ENCODE peak calls at places on chromosomes 4 and X, in six cellular contexts. One of them, this sample, is unnamed.

GRCh38 chr4:34181311-34181808 is 2063.0 kb downstream of the ARAP2 start:
- DNase-seq in H1: no peak
- DNase-seq in K562: no peak
- DNase-seq in HepG2: no peak
- DNase-seq in endothelial cell of umbilical vein: peak
- DNase-seq in WTC11: no peak
- DNase-seq in this sample: peak

GRCh38 chr4:79964715-79965345 is 108.2 kb downstream of the ANTXR2 start:
- DNase-seq in H1: peak
- DNase-seq in HepG2: no peak
- DNase-seq in K562: no peak
- DNase-seq in endothelial cell of umbilical vein: no peak
- DNase-seq in WTC11: peak
- DNase-seq in this sample: no peak

GRCh38 chrX:114675365-114675764 is 91.5 kb downstream of the HTR2C start:
- DNase-seq in K562: no peak
- DNase-seq in endothelial cell of umbilical vein: no peak
- DNase-seq in HepG2: no peak
- DNase-seq in WTC11: no peak
- DNase-seq in H1: no peak
- DNase-seq in this sample: no peak

GRCh38 chrX:42615161-42615563 is 162.8 kb downstream of the PPP1R2C start:
- DNase-seq in H1: peak
- DNase-seq in WTC11: peak
- DNase-seq in endothelial cell of umbilical vein: no peak
- DNase-seq in HepG2: no peak
- DNase-seq in K562: no peak
- DNase-seq in this sample: peak

GRCh38 chr4:165129924-165130323 is 17.3 kb upstream of the TMEM192 start:
- DNase-seq in H1: no peak
- DNase-seq in endothelial cell of umbilical vein: no peak
- DNase-seq in HepG2: no peak
- DNase-seq in WTC11: no peak
- DNase-seq in K562: no peak
- DNase-seq in this sample: no peak

GRCh38 chr4:151012836-151013235 is 2.2 kb downstream of the LRBA start:
- DNase-seq in H1: no peak
- DNase-seq in K562: no peak
- DNase-seq in WTC11: no peak
- DNase-seq in HepG2: no peak
- DNase-seq in endothelial cell of umbilical vein: no peak
- DNase-seq in this sample: no peak

GRCh38 chr4:94583938-94584641 is 132.3 kb downstream of the PDLIM5 start:
- DNase-seq in HepG2: no peak
- DNase-seq in WTC11: no peak
- DNase-seq in K562: no peak
- DNase-seq in endothelial cell of umbilical vein: no peak
- DNase-seq in H1: no peak
- DNase-seq in this sample: no peak

GRCh38 chr4:169615467-169616106 is 3.2 kb upstream of the NEK1 start:
- DNase-seq in H1: no peak
- DNase-seq in endothelial cell of umbilical vein: no peak
- DNase-seq in HepG2: no peak
- DNase-seq in K562: peak
- DNase-seq in WTC11: no peak
- DNase-seq in this sample: no peak

GRCh38 chrX:11886745-11887144 is 128.7 kb downstream of the MSL3 start:
- DNase-seq in WTC11: no peak
- DNase-seq in HepG2: no peak
- DNase-seq in K562: no peak
- DNase-seq in endothelial cell of umbilical vein: peak
- DNase-seq in H1: no peak
- DNase-seq in this sample: peak

GRCh38 chrX:6826856-6827255 is 291.9 kb upstream of the VCX3A start:
- DNase-seq in HepG2: no peak
- DNase-seq in endothelial cell of umbilical vein: no peak
- DNase-seq in H1: no peak
- DNase-seq in WTC11: no peak
- DNase-seq in K562: no peak
- DNase-seq in this sample: no peak

GRCh38 chr4:66681962-66682361 is 863.3 kb downstream of the CENPC start:
- DNase-seq in K562: no peak
- DNase-seq in WTC11: no peak
- DNase-seq in HepG2: no peak
- DNase-seq in H1: no peak
- DNase-seq in endothelial cell of umbilical vein: no peak
- DNase-seq in this sample: no peak

GRCh38 chrX:20347486-20347885 is 80.8 kb upstream of the RPS6KA3 start:
- DNase-seq in K562: no peak
- DNase-seq in HepG2: no peak
- DNase-seq in endothelial cell of umbilical vein: no peak
- DNase-seq in WTC11: no peak
- DNase-seq in H1: no peak
- DNase-seq in this sample: no peak

GRCh38 chr4:5399790-5400421 is 308.5 kb downstream of the EVC2 start:
- DNase-seq in K562: peak
- DNase-seq in WTC11: peak
- DNase-seq in HepG2: peak
- DNase-seq in H1: peak
- DNase-seq in endothelial cell of umbilical vein: peak
- DNase-seq in this sample: peak

GRCh38 chrX:132741706-132742105 is 216.7 kb downstream of the HS6ST2 start:
- DNase-seq in HepG2: no peak
- DNase-seq in H1: no peak
- DNase-seq in WTC11: no peak
- DNase-seq in endothelial cell of umbilical vein: no peak
- DNase-seq in K562: no peak
- DNase-seq in this sample: no peak

GRCh38 chr4:55116450-55116849 is 8.9 kb downstream of the KDR start:
- DNase-seq in HepG2: no peak
- DNase-seq in endothelial cell of umbilical vein: peak
- DNase-seq in K562: no peak
- DNase-seq in WTC11: no peak
- DNase-seq in H1: no peak
- DNase-seq in this sample: no peak

GRCh38 chrX:7720519-7720918 is 122.5 kb upstream of the VCX start:
- DNase-seq in K562: no peak
- DNase-seq in WTC11: no peak
- DNase-seq in H1: no peak
- DNase-seq in endothelial cell of umbilical vein: no peak
- DNase-seq in HepG2: no peak
- DNase-seq in this sample: no peak

GRCh38 chr4:152535236-152535902 is 523 bp downstream of the FBXW7 start:
- DNase-seq in endothelial cell of umbilical vein: no peak
- DNase-seq in H1: peak
- DNase-seq in WTC11: peak
- DNase-seq in HepG2: no peak
- DNase-seq in K562: peak
- DNase-seq in this sample: no peak

GRCh38 chr4:139530833-139531427 is 25.1 kb downstream of the SETD7 start:
- DNase-seq in K562: peak
- DNase-seq in WTC11: peak
- DNase-seq in endothelial cell of umbilical vein: peak
- DNase-seq in HepG2: peak
- DNase-seq in H1: peak
- DNase-seq in this sample: peak

GRCh38 chrX:83916525-83916924 is 55.6 kb downstream of the CYLC1 start:
- DNase-seq in H1: no peak
- DNase-seq in endothelial cell of umbilical vein: no peak
- DNase-seq in WTC11: peak
- DNase-seq in HepG2: no peak
- DNase-seq in K562: peak
- DNase-seq in this sample: peak

GRCh38 chrX:85243761-85244410 is at the start of the genes SATL1 and ZNF711:
- DNase-seq in WTC11: peak
- DNase-seq in H1: peak
- DNase-seq in endothelial cell of umbilical vein: peak
- DNase-seq in K562: peak
- DNase-seq in HepG2: peak
- DNase-seq in this sample: peak

GRCh38 chr4:3406021-3406420 is 35.7 kb upstream of the HGFAC start:
- DNase-seq in H1: no peak
- DNase-seq in WTC11: no peak
- DNase-seq in HepG2: no peak
- DNase-seq in endothelial cell of umbilical vein: no peak
- DNase-seq in K562: no peak
- DNase-seq in this sample: no peak

GRCh38 chrX:44225667-44226066 is 117.8 kb downstream of the EFHC2 start:
- DNase-seq in HepG2: no peak
- DNase-seq in K562: no peak
- DNase-seq in WTC11: no peak
- DNase-seq in H1: no peak
- DNase-seq in endothelial cell of umbilical vein: no peak
- DNase-seq in this sample: no peak

GRCh38 chrX:52574416-52575275 is 57.8 kb upstream of the XAGE1B start:
- DNase-seq in WTC11: peak
- DNase-seq in HepG2: peak
- DNase-seq in K562: peak
- DNase-seq in H1: peak
- DNase-seq in endothelial cell of umbilical vein: peak
- DNase-seq in this sample: peak

GRCh38 chr4:72631296-72631695 is 62.3 kb upstream of the ADAMTS3 start:
- DNase-seq in K562: peak
- DNase-seq in endothelial cell of umbilical vein: no peak
- DNase-seq in HepG2: no peak
- DNase-seq in WTC11: no peak
- DNase-seq in H1: no peak
- DNase-seq in this sample: no peak

GRCh38 chrX:66914082-66914481 is 275.2 kb upstream of the EDA2R start:
- DNase-seq in endothelial cell of umbilical vein: no peak
- DNase-seq in HepG2: peak
- DNase-seq in K562: no peak
- DNase-seq in H1: no peak
- DNase-seq in WTC11: no peak
- DNase-seq in this sample: peak
- TF ChIP-seq JUN in endothelial cell of umbilical vein: no peak
- TF ChIP-seq JUN in HepG2: no peak
- TF ChIP-seq JUN in K562: no peak
- TF ChIP-seq JUN in H1: no peak
- TF ChIP-seq JUN in WTC11: no peak
- TF ChIP-seq JUN in this sample: no peak

GRCh38 chr4:48139688-48140087 is 5.6 kb upstream of the TXK start:
- DNase-seq in K562: no peak
- DNase-seq in HepG2: no peak
- DNase-seq in WTC11: no peak
- DNase-seq in endothelial cell of umbilical vein: peak
- DNase-seq in H1: no peak
- DNase-seq in this sample: no peak
- TF ChIP-seq JUN in K562: no peak
- TF ChIP-seq JUN in HepG2: no peak
- TF ChIP-seq JUN in WTC11: no peak
- TF ChIP-seq JUN in endothelial cell of umbilical vein: no peak
- TF ChIP-seq JUN in H1: no peak
- TF ChIP-seq JUN in this sample: no peak

DNA sequence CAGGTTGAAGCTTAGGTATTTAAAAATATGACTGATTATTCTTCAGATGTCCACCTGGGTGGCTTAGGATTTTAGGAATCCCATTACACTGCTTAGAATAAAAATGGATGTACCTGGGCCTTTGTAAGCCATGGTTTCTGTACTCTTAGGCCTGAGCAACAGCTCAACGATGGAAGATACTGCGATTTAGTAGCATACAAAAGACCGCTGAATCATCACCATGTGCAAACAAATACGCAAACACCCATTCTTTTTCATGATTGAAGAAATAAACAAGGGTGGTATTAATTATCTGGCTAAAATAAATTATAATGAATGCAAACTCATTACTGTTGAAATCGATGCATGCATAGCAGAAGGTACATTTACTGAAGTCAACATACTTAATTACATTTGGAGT is 188.9 kb downstream of the ZNF330 start:
- DNase-seq in endothelial cell of umbilical vein: no peak
- DNase-seq in WTC11: no peak
- DNase-seq in K562: no peak
- DNase-seq in HepG2: no peak
- DNase-seq in H1: no peak
- DNase-seq in this sample: no peak
- TF ChIP-seq JUN in endothelial cell of umbilical vein: no peak
- TF ChIP-seq JUN in WTC11: no peak
- TF ChIP-seq JUN in K562: no peak
- TF ChIP-seq JUN in HepG2: no peak
- TF ChIP-seq JUN in H1: no peak
- TF ChIP-seq JUN in this sample: no peak

GRCh38 chr4:185513489-185514181 is 21.7 kb downstream of the PDLIM3 start:
- DNase-seq in K562: no peak
- DNase-seq in H1: no peak
- DNase-seq in WTC11: no peak
- DNase-seq in endothelial cell of umbilical vein: peak
- DNase-seq in HepG2: peak
- DNase-seq in this sample: no peak
- TF ChIP-seq JUN in K562: no peak
- TF ChIP-seq JUN in H1: no peak
- TF ChIP-seq JUN in WTC11: no peak
- TF ChIP-seq JUN in endothelial cell of umbilical vein: peak
- TF ChIP-seq JUN in HepG2: no peak
- TF ChIP-seq JUN in this sample: no peak

GRCh38 chr4:82380344-82380743 is 6.6 kb upstream of the HNRNPD start:
- DNase-seq in K562: no peak
- DNase-seq in H1: no peak
- DNase-seq in WTC11: no peak
- DNase-seq in HepG2: no peak
- DNase-seq in endothelial cell of umbilical vein: no peak
- DNase-seq in this sample: no peak
- TF ChIP-seq JUN in K562: no peak
- TF ChIP-seq JUN in H1: no peak
- TF ChIP-seq JUN in WTC11: no peak
- TF ChIP-seq JUN in HepG2: no peak
- TF ChIP-seq JUN in endothelial cell of umbilical vein: no peak
- TF ChIP-seq JUN in this sample: no peak

DNA sequence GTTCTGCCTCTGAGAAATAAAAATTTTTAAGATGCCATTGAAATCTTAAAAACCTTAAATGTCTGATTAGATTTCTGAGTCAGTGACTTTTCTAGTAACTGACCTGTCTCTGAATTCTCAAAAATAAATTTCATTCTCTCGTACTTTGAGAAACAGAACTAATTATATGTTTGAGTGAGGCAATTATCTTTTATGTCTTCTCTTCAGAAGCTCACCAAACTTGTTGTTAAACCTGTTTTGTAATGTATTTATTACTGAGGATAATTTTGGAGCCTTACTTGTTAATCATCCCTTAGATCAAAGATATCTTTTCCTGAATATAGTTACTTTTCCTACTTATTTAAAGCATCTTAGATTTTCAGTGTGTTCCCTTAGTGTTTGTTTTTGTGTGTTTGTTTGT is 64.5 kb upstream of the MMAA start:
- DNase-seq in WTC11: no peak
- DNase-seq in endothelial cell of umbilical vein: no peak
- DNase-seq in H1: no peak
- DNase-seq in K562: no peak
- DNase-seq in HepG2: no peak
- DNase-seq in this sample: no peak
- TF ChIP-seq JUN in WTC11: no peak
- TF ChIP-seq JUN in endothelial cell of umbilical vein: no peak
- TF ChIP-seq JUN in H1: no peak
- TF ChIP-seq JUN in K562: no peak
- TF ChIP-seq JUN in HepG2: no peak
- TF ChIP-seq JUN in this sample: no peak

GRCh38 chrX:16491461-16491860 is 158.5 kb upstream of the S100G start:
- DNase-seq in HepG2: no peak
- DNase-seq in K562: no peak
- DNase-seq in endothelial cell of umbilical vein: no peak
- DNase-seq in H1: no peak
- DNase-seq in WTC11: no peak
- DNase-seq in this sample: no peak
- TF ChIP-seq JUN in HepG2: no peak
- TF ChIP-seq JUN in K562: no peak
- TF ChIP-seq JUN in endothelial cell of umbilical vein: no peak
- TF ChIP-seq JUN in H1: no peak
- TF ChIP-seq JUN in WTC11: no peak
- TF ChIP-seq JUN in this sample: no peak